ENCODE peak calls at places on chromosome 17, in eight cellular contexts. U is neural progenitor cell, Y is trophoblast cell, L is GM23248, A is IMR-90, Q is mammary epithelial cell, O is fibroblast of lung, C is astrocyte. E is an unnamed sample.

GRCh38 chr17:81939881-81940385 is 2.8 kb upstream of the PYCR1 start:
- DNase-seq in U (no peak), Y (no peak), L (peak; percentile 75), A (no peak), Q (no peak), O (peak; percentile 44), C (no peak), E (no peak)

GRCh38 chr17:18187226-18187625 is 3.6 kb downstream of the ALKBH5 start:
- DNase-seq in U (no peak), Y (no peak), L (peak; percentile 44), A (no peak), Q (peak; percentile 38), O (peak; percentile 34), C (peak; percentile 18), E (peak; percentile 26)

GRCh38 chr17:61325382-61326073 is 74.1 kb upstream of the TBX2 start:
- DNase-seq in U (no peak), Y (no peak), L (peak; percentile 91), A (peak; percentile 81), Q (no peak), O (peak; percentile 63), C (peak; percentile 52), E (peak; percentile 82)

GRCh38 chr17:40903129-40903847 is 18.2 kb upstream of the KRT20 start:
- DNase-seq in U (no peak), Y (peak; percentile 33), L (peak; percentile 78), A (peak; percentile 70), Q (peak; percentile 84), O (peak; percentile 74), C (peak; percentile 62), E (peak; percentile 93)

GRCh38 chr17:52383493-52384100 is 225.1 kb upstream of the CA10 start:
- DNase-seq in U (peak; percentile 87), Y (peak; percentile 5), L (peak; percentile 55), A (peak; percentile 0), Q (peak; percentile 64), O (peak; percentile 2), C (no peak), E (peak; percentile 76)

GRCh38 chr17:46192484-46193245 is 564 bp downstream of the KANSL1 start:
- DNase-seq in U (peak; percentile 85), Y (peak; percentile 57), L (peak; percentile 90), A (peak; percentile 54), Q (peak; percentile 50), O (peak; percentile 72), C (peak; percentile 60), E (peak; percentile 47)

GRCh38 chr17:8479431-8479947 is 43.8 kb downstream of the NDEL1 start:
- DNase-seq in U (no peak), Y (no peak), L (peak; percentile 97), A (peak; percentile 71), Q (peak; percentile 19), O (peak; percentile 86), C (peak; percentile 81), E (no peak)

GRCh38 chr17:3845361-3845753 is 689 bp downstream of the NCBP3 start:
- DNase-seq in U (no peak), Y (no peak), L (peak; percentile 58), A (no peak), Q (peak; percentile 52), O (peak; percentile 15), C (no peak), E (no peak)

GRCh38 chr17:43020789-43021738 is 1.1 kb downstream of the VAT1 start:
- DNase-seq in U (peak; percentile 64), Y (peak; percentile 38), L (peak; percentile 89), A (peak; percentile 50), Q (peak; percentile 47), O (peak; percentile 58), C (peak; percentile 39), E (peak; percentile 40)

GRCh38 chr17:57068222-57068658 is 16.8 kb upstream of the AKAP1 start:
- DNase-seq in U (no peak), Y (no peak), L (no peak), A (no peak), Q (peak; percentile 53), O (no peak), C (no peak), E (no peak)
- H3K9ac ChIP-seq in U (no peak overlapping the region), Y (no peak overlapping the region), L (no peak overlapping the region), A (no peak overlapping the region), Q (no peak overlapping the region), O (no peak overlapping the region), C (no peak overlapping the region), E (no peak overlapping the region)

DNA sequence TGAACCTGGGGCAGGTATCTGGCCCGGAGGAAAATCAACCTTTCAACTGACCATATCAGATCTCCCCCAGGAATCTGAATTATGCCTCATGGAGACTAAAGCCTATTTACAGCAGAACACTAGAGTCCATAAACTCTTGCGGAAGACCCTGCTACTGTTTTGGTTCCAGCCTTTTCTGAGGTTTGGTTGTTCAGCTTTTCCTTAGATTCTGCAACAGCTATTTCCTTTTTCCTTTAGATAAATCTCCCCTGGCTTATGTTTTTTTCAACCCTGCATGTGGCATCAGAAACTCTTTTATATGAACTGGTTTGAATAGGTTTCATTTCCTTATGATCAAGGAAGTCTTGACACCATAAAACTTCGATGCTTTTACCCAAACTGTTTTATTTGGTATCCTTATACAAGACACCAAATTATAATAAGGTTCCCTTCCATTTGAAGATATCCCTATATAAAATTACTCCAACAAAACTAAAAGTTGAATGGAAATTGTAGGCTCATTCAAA is 13.1 kb downstream of the SPOP start:
- DNase-seq in U (no peak), Y (no peak), L (no peak), A (no peak), Q (no peak), O (no peak), C (no peak), E (no peak)
- H3K4me2 ChIP-seq in U (no peak overlapping the region), Y (peak overlapping the region; percentile 38), L (no peak overlapping the region), A (no peak overlapping the region), Q (no peak overlapping the region), O (no peak overlapping the region), C (no peak overlapping the region), E (no peak overlapping the region)

DNA sequence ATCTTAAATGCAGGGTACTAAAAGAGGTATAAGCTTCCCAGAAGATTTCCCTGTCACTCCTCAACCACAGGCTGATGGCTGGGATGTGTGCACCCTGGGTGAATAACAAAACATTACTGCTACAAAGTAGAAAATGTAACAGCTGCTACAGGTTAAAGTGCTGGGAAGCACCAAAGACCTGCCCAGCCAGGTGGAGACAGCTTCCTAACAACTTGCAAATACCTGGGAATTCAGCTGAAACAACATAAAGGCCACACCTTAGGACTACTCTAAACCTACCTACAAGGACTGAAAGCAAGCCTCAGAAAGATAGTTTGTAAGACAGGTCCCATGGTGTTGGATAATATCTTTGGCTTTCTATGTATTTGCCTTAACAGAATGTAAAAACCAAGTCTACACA is 118.5 kb downstream of the CEP112 start:
- DNase-seq in U (no peak), Y (no peak), L (no peak), A (no peak), Q (no peak), O (no peak), C (no peak), E (no peak)
- H3K9ac ChIP-seq in U (no peak overlapping the region), Y (no peak overlapping the region), L (no peak overlapping the region), A (no peak overlapping the region), Q (no peak overlapping the region), O (no peak overlapping the region), C (no peak overlapping the region), E (no peak overlapping the region)

GRCh38 chr17:79813826-79814623 is 17.1 kb upstream of the CBX8 start:
- DNase-seq in U (peak; percentile 23), Y (no peak), L (no peak), A (no peak), Q (no peak), O (no peak), C (no peak), E (no peak)
- H3K4me2 ChIP-seq in U (peak overlapping the region; percentile 75), Y (peak overlapping the region; percentile 60), L (no peak overlapping the region), A (no peak overlapping the region), Q (peak overlapping the region; percentile 60), O (no peak overlapping the region), C (peak overlapping the region; percentile 81), E (peak overlapping the region; percentile 80)

DNA sequence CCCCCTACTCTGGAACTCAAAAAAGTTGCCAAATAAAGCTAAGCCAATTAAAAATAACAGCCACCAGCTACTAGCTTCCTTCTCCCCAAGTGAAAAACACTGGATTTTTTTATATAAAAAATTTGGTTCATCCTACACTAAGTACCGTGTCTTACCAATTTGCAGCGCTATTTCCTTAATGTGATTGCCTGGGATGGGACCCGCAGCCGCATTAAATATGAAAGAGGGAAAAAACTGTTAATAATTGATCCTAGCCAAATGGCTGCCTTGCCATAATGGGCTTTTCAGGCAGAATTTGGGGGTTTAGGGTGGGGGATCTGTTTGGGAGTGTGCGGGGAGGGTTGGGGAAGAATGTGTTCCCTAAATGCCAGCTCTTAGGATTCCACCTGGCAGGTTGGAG is 2.0 kb downstream of the HOXB9 start:
- DNase-seq in U (no peak), Y (no peak), L (no peak), A (no peak), Q (no peak), O (no peak), C (no peak), E (no peak)
- H3K9ac ChIP-seq in U (no peak overlapping the region), Y (no peak overlapping the region), L (no peak overlapping the region), A (no peak overlapping the region), Q (no peak overlapping the region), O (no peak overlapping the region), C (no peak overlapping the region), E (no peak overlapping the region)

GRCh38 chr17:350706-351435 is 1.7 kb downstream of the RPH3AL start:
- DNase-seq in U (no peak), Y (peak; percentile 5), L (peak; percentile 17), A (no peak), Q (peak; percentile 47), O (peak; percentile 44), C (peak; percentile 23), E (peak; percentile 77)
- H3K4me2 ChIP-seq in U (no peak overlapping the region), Y (no peak overlapping the region), L (no peak overlapping the region), A (no peak overlapping the region), Q (peak overlapping the region; percentile 29), O (no peak overlapping the region), C (no peak overlapping the region), E (peak overlapping the region; percentile 70)

GRCh38 chr17:74371653-74372147 is 4.4 kb downstream of the GPR142 start:
- DNase-seq in U (no peak), Y (no peak), L (no peak), A (no peak), Q (no peak), O (no peak), C (no peak), E (no peak)

GRCh38 chr17:74373838-74374606 is 6.7 kb downstream of the GPR142 start:
- DNase-seq in U (no peak), Y (no peak), L (no peak), A (no peak), Q (no peak), O (no peak), C (no peak), E (no peak)

GRCh38 chr17:74379495-74380085 is 12.3 kb downstream of the GPR142 start:
- DNase-seq in U (peak; percentile 94), Y (peak; percentile 68), L (peak; percentile 81), A (peak; percentile 47), Q (peak; percentile 58), O (peak; percentile 62), C (peak; percentile 31), E (peak; percentile 92)

GRCh38 chr17:74372426-74372825 is 5.1 kb downstream of the GPR142 start:
- DNase-seq in U (no peak), Y (no peak), L (no peak), A (no peak), Q (no peak), O (no peak), C (no peak), E (no peak)

DNA sequence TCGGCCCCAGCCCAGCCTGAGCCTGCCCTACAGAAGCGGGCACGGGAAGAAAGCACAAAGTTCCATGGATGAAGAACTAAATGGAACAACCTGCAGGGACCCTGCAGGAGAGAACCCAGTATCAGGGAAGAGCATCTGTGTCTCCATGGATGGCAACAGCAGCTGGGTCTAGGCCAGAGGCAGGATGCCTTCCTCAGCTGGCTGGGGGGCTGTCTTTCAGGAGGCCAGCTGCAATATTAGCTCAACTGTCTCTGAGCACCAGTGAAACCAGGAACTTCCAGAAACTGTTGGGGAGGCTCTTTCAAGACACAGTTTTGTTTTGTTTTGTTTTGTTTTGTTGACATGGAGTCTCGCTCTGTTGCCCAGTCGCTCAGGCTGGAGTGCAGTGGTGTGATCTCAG is 7.5 kb downstream of the GPR142 start:
- DNase-seq in U (no peak), Y (no peak), L (no peak), A (no peak), Q (no peak), O (no peak), C (no peak), E (no peak)
- H3K9ac ChIP-seq in U (no peak overlapping the region), Y (no peak overlapping the region), L (no peak overlapping the region), A (no peak overlapping the region), Q (no peak overlapping the region), O (no peak overlapping the region), C (no peak overlapping the region), E (no peak overlapping the region)